ENCODE peak calls at places on chromosomes 5 and 9, in four cellular contexts. One of them, this sample, is unnamed.

GRCh38 chr9:121281614-121282291 is 13.8 kb downstream of the GSN start:
- DNase-seq in K562: peak; percentile 84
- DNase-seq in A549: peak; percentile 78
- DNase-seq in endothelial cell of umbilical vein: peak; percentile 68
- DNase-seq in this sample: no peak

GRCh38 chr5:66814146-66814991 is 218.2 kb downstream of the MAST4 start:
- DNase-seq in K562: peak; percentile 46
- DNase-seq in A549: peak; percentile 66
- DNase-seq in endothelial cell of umbilical vein: peak; percentile 63
- DNase-seq in this sample: peak; percentile 37

GRCh38 chr5:157143127-157143959 is 678 bp upstream of the MED7 start:
- DNase-seq in K562: peak; percentile 27
- DNase-seq in A549: peak; percentile 40
- DNase-seq in endothelial cell of umbilical vein: no peak
- DNase-seq in this sample: no peak

GRCh38 chr9:93304574-93305496 is 120.9 kb downstream of the WNK2 start:
- DNase-seq in K562: peak; percentile 37
- DNase-seq in A549: peak; percentile 60
- DNase-seq in endothelial cell of umbilical vein: peak; percentile 32
- DNase-seq in this sample: peak; percentile 78

GRCh38 chr9:84325347-84325982 is 15.1 kb downstream of the SLC28A3 start:
- DNase-seq in K562: no peak
- DNase-seq in A549: no peak
- DNase-seq in endothelial cell of umbilical vein: peak; percentile 17
- DNase-seq in this sample: no peak

GRCh38 chr5:9903806-9904205 is 273.7 kb upstream of the TAS2R1 start:
- DNase-seq in K562: no peak
- DNase-seq in A549: no peak
- DNase-seq in endothelial cell of umbilical vein: no peak
- DNase-seq in this sample: no peak

GRCh38 chr9:137447722-137448568 is 6.8 kb upstream of the ENTPD8 start:
- DNase-seq in K562: no peak
- DNase-seq in A549: no peak
- DNase-seq in endothelial cell of umbilical vein: no peak
- DNase-seq in this sample: no peak

GRCh38 chr9:26175264-26175663 is 497.0 kb upstream of the TUSC1 start:
- DNase-seq in K562: no peak
- DNase-seq in A549: no peak
- DNase-seq in endothelial cell of umbilical vein: no peak
- DNase-seq in this sample: no peak

GRCh38 chr5:112087222-112087621 is 330.2 kb upstream of the NREP start:
- DNase-seq in K562: no peak
- DNase-seq in A549: no peak
- DNase-seq in endothelial cell of umbilical vein: no peak
- DNase-seq in this sample: no peak

GRCh38 chr5:36369092-36369737 is 67.5 kb upstream of the RANBP3L start:
- DNase-seq in K562: no peak
- DNase-seq in A549: no peak
- DNase-seq in endothelial cell of umbilical vein: no peak
- DNase-seq in this sample: no peak

GRCh38 chr9:12667892-12668291 is 25.3 kb upstream of the TYRP1 start:
- DNase-seq in K562: no peak
- DNase-seq in A549: no peak
- DNase-seq in endothelial cell of umbilical vein: no peak
- DNase-seq in this sample: no peak

GRCh38 chr9:37030591-37030939 is 3.5 kb downstream of the PAX5 start:
- DNase-seq in K562: no peak
- DNase-seq in A549: no peak
- DNase-seq in endothelial cell of umbilical vein: no peak
- DNase-seq in this sample: no peak

GRCh38 chr5:140240987-140241706 is 61.8 kb downstream of the PFDN1 start:
- DNase-seq in K562: peak; percentile 45
- DNase-seq in A549: peak; percentile 63
- DNase-seq in endothelial cell of umbilical vein: peak; percentile 93
- DNase-seq in this sample: peak; percentile 79

GRCh38 chr5:129966071-129966470 is 61.8 kb downstream of the CHSY3 start:
- DNase-seq in K562: no peak
- DNase-seq in A549: no peak
- DNase-seq in endothelial cell of umbilical vein: peak; percentile 65
- DNase-seq in this sample: no peak

GRCh38 chr5:12586406-12586805 is 682.2 kb upstream of the CTNND2 start:
- DNase-seq in K562: no peak
- DNase-seq in A549: no peak
- DNase-seq in endothelial cell of umbilical vein: no peak
- DNase-seq in this sample: no peak

GRCh38 chr9:121021294-121021693 is 28.8 kb downstream of the C5 start:
- DNase-seq in K562: no peak
- DNase-seq in A549: no peak
- DNase-seq in endothelial cell of umbilical vein: no peak
- DNase-seq in this sample: no peak

GRCh38 chr9:35195683-35196082 is 33.9 kb downstream of the UNC13B start:
- DNase-seq in K562: peak; percentile 6
- DNase-seq in A549: no peak
- DNase-seq in endothelial cell of umbilical vein: no peak
- DNase-seq in this sample: no peak

GRCh38 chr5:113682497-113683136 is 169.1 kb downstream of the YTHDC2 start:
- DNase-seq in K562: no peak
- DNase-seq in A549: peak; percentile 3
- DNase-seq in endothelial cell of umbilical vein: peak; percentile 18
- DNase-seq in this sample: peak; percentile 20

GRCh38 chr9:87656485-87656884 is 69.4 kb upstream of the CTSL start:
- DNase-seq in K562: no peak
- DNase-seq in A549: no peak
- DNase-seq in endothelial cell of umbilical vein: peak; percentile 67
- DNase-seq in this sample: no peak

GRCh38 chr9:70924905-70925547 is 196.4 kb downstream of the TRPM3 start:
- DNase-seq in K562: peak; percentile 7
- DNase-seq in A549: peak; percentile 65
- DNase-seq in endothelial cell of umbilical vein: peak; percentile 90
- DNase-seq in this sample: peak; percentile 22

GRCh38 chr9:97958812-97959511 is 21.0 kb upstream of the HEMGN start:
- DNase-seq in K562: no peak
- DNase-seq in A549: no peak
- DNase-seq in endothelial cell of umbilical vein: no peak
- DNase-seq in this sample: no peak

GRCh38 chr5:177366528-177367322 is 9.0 kb downstream of the RGS14 start:
- DNase-seq in K562: peak; percentile 96
- DNase-seq in A549: no peak
- DNase-seq in endothelial cell of umbilical vein: peak; percentile 86
- DNase-seq in this sample: peak; percentile 99

GRCh38 chr9:134690946-134691694 is 49.5 kb downstream of the COL5A1 start:
- DNase-seq in K562: no peak
- DNase-seq in A549: no peak
- DNase-seq in endothelial cell of umbilical vein: no peak
- DNase-seq in this sample: no peak

GRCh38 chr5:42767491-42768105 is 11.0 kb downstream of the CCDC152 start:
- DNase-seq in K562: no peak
- DNase-seq in A549: peak; percentile 22
- DNase-seq in endothelial cell of umbilical vein: peak; percentile 39
- DNase-seq in this sample: no peak

GRCh38 chr5:19802686-19803085 is 185.3 kb downstream of the CDH18 start:
- DNase-seq in K562: no peak
- DNase-seq in A549: no peak
- DNase-seq in endothelial cell of umbilical vein: no peak
- DNase-seq in this sample: no peak

GRCh38 chr5:31469886-31470285 is 62.0 kb downstream of the DROSHA start:
- DNase-seq in K562: no peak
- DNase-seq in A549: no peak
- DNase-seq in endothelial cell of umbilical vein: no peak
- DNase-seq in this sample: no peak

GRCh38 chr5:139912804-139913203 is 117.2 kb downstream of the PSD2 start:
- DNase-seq in K562: no peak
- DNase-seq in A549: no peak
- DNase-seq in endothelial cell of umbilical vein: no peak
- DNase-seq in this sample: no peak

GRCh38 chr5:109739741-109740140 is 50.0 kb downstream of the MAN2A1 start:
- DNase-seq in K562: no peak
- DNase-seq in A549: no peak
- DNase-seq in endothelial cell of umbilical vein: peak; percentile 56
- DNase-seq in this sample: peak; percentile 21

GRCh38 chr5:88889165-88890069 is 6.4 kb upstream of the MEF2C start:
- DNase-seq in K562: no peak
- DNase-seq in A549: no peak
- DNase-seq in endothelial cell of umbilical vein: peak; percentile 66
- DNase-seq in this sample: peak; percentile 54

GRCh38 chr9:83062653-83063527 is at the start of gene RASEF:
- DNase-seq in K562: no peak
- DNase-seq in A549: peak; percentile 80
- DNase-seq in endothelial cell of umbilical vein: no peak
- DNase-seq in this sample: peak; percentile 84

GRCh38 chr9:83062011-83062652 is 810 bp downstream of the RASEF start:
- DNase-seq in K562: no peak
- DNase-seq in A549: peak; percentile 61
- DNase-seq in endothelial cell of umbilical vein: no peak
- DNase-seq in this sample: peak; percentile 56

GRCh38 chr9:83059417-83059816 is 3.5 kb downstream of the RASEF start:
- DNase-seq in K562: no peak
- DNase-seq in A549: no peak
- DNase-seq in endothelial cell of umbilical vein: no peak
- DNase-seq in this sample: no peak

GRCh38 chr9:83061036-83061435 is 1.9 kb downstream of the RASEF start:
- DNase-seq in K562: no peak
- DNase-seq in A549: peak; percentile 70
- DNase-seq in endothelial cell of umbilical vein: no peak
- DNase-seq in this sample: no peak

GRCh38 chr9:83060557-83060956 is 2.4 kb downstream of the RASEF start:
- DNase-seq in K562: no peak
- DNase-seq in A549: peak; percentile 87
- DNase-seq in endothelial cell of umbilical vein: no peak
- DNase-seq in this sample: no peak
- TF ChIP-seq JUN in K562: no peak
- TF ChIP-seq JUN in A549: no peak
- TF ChIP-seq JUN in endothelial cell of umbilical vein: no peak
- TF ChIP-seq JUN in this sample: no peak

DNA sequence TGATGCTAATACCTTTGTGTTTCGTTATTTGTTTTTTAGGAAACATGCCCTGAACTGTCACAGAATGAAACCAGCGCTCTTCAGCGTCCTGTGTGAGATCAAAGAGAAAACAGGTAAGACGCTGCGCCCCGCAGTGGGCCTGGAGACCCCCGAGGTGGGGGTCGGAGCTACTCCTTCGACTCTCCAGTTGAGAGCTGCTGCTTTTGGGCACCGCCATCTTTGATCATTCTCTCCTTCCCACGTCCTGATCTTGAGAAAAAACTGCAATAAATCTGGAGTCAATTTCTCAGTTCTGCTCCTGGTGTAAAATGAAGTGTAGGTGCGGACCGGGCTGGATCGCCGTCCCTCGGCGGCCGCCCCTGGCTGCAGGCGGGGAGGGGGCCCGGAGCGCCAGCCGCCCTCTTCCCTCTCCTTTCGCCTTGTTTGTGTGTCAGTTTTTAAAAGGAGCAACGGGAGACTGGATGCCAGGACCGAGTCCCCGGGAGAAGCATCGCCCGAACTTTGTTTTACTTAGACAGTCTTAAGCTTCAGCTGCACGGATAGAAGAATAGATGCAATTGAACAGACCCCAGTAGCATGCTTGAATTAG is 1.4 kb downstream of the PBX3 start:
- DNase-seq in K562: no peak
- DNase-seq in A549: no peak
- DNase-seq in endothelial cell of umbilical vein: no peak
- DNase-seq in this sample: peak; percentile 22
- TF ChIP-seq JUN in K562: no peak
- TF ChIP-seq JUN in A549: no peak
- TF ChIP-seq JUN in endothelial cell of umbilical vein: no peak
- TF ChIP-seq JUN in this sample: no peak

GRCh38 chr5:14122089-14122488 is 21.1 kb upstream of the TRIO start:
- DNase-seq in K562: no peak
- DNase-seq in A549: no peak
- DNase-seq in endothelial cell of umbilical vein: no peak
- DNase-seq in this sample: no peak

GRCh38 chr5:14120176-14120575 is 23.0 kb upstream of the TRIO start:
- DNase-seq in K562: no peak
- DNase-seq in A549: no peak
- DNase-seq in endothelial cell of umbilical vein: no peak
- DNase-seq in this sample: no peak

GRCh38 chr5:14121552-14121951 is 21.6 kb upstream of the TRIO start:
- DNase-seq in K562: no peak
- DNase-seq in A549: no peak
- DNase-seq in endothelial cell of umbilical vein: no peak
- DNase-seq in this sample: no peak

GRCh38 chr5:14115323-14115895 is 27.7 kb upstream of the TRIO start:
- DNase-seq in K562: no peak
- DNase-seq in A549: no peak
- DNase-seq in endothelial cell of umbilical vein: no peak
- DNase-seq in this sample: no peak

DNA sequence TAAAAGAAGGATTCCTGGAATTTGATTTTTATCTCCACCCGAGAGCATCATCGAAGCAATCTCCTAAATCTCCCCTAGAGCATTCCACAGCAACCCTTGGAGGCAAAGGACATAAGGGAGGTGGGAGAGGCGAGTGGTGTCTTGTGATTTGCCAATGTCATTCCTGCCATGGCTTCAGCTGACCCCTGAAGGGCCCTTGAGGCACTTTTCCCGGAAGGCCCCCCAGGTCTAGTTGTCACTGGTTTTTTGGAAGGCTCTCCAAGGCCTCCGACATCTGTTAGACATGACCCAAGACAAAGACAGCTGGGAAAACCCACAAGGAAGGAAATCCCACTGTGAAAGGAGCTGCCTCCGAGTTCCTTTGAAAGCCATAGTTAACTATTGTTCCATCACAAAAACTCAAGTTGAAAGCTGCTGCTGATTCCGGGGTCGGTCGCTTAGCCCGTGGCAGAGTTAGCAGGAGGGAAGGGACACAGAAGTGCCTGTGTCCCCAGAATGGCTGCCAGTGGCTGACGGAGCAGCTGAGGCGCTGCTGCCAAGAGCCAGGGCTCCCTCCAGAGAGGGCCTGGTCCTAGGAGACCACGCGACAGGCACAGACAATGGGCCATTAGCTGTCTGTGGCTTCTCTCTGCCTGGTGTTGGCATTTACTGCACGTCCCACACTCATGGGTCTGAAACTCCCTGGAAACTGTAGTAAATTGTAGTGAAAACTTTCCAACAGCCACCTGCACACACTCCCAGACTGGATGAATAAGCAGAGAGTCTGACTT is 24.4 kb upstream of the TRIO start:
- DNase-seq in K562: no peak
- DNase-seq in A549: no peak
- DNase-seq in endothelial cell of umbilical vein: no peak
- DNase-seq in this sample: peak; percentile 16
- TF ChIP-seq JUN in K562: no peak
- TF ChIP-seq JUN in A549: no peak
- TF ChIP-seq JUN in endothelial cell of umbilical vein: no peak
- TF ChIP-seq JUN in this sample: no peak

GRCh38 chr5:26578002-26578401 is 460.4 kb downstream of the CDH9 start:
- DNase-seq in K562: no peak
- DNase-seq in A549: no peak
- DNase-seq in endothelial cell of umbilical vein: no peak
- DNase-seq in this sample: no peak

GRCh38 chr5:26582350-26583040 is 455.9 kb downstream of the CDH9 start:
- DNase-seq in K562: no peak
- DNase-seq in A549: no peak
- DNase-seq in endothelial cell of umbilical vein: no peak
- DNase-seq in this sample: no peak
- TF ChIP-seq JUN in K562: no peak
- TF ChIP-seq JUN in A549: no peak
- TF ChIP-seq JUN in endothelial cell of umbilical vein: no peak
- TF ChIP-seq JUN in this sample: no peak

This sample was measured in WTC11.